ENCODE peak calls at places on chromosomes 16 and 17, in eight cellular contexts. R is HFFc6, V is stomach, M is ovary, Y is lower lobe of right lung, L is B cell, Q is astrocyte of the spinal cord, D is neural progenitor cell. W is an unnamed sample.

GRCh38 chr17:42153919-42154491 is 784 bp downstream of the RAB5C start:
- DNase-seq in R (no peak), V (no peak), M (no peak), Y (no peak), L (no peak), Q (peak), D (peak), W (no peak)

GRCh38 chr16:67537270-67537635 is 8.6 kb downstream of the RIPOR1 start:
- DNase-seq in R (no peak), V (peak), M (peak), Y (peak), L (peak), Q (no peak), D (peak), W (peak)

GRCh38 chr17:8408371-8408770 is 10.7 kb upstream of the RNF222 start:
- DNase-seq in R (no peak), V (peak), M (no peak), Y (no peak), L (no peak), Q (no peak), D (peak), W (no peak)

GRCh38 chr17:67244621-67245072 is 349 bp downstream of the HELZ start:
- DNase-seq in R (no peak), V (no peak), M (peak), Y (peak), L (no peak), Q (no peak), D (no peak), W (no peak)

GRCh38 chr17:66364508-66365203 is 62.2 kb downstream of the PRKCA start:
- DNase-seq in R (no peak), V (no peak), M (no peak), Y (no peak), L (no peak), Q (no peak), D (no peak), W (no peak)

GRCh38 chr16:17318200-17318599 is 152.6 kb downstream of the XYLT1 start:
- DNase-seq in R (peak), V (no peak), M (no peak), Y (no peak), L (no peak), Q (peak), D (no peak), W (no peak)

GRCh38 chr16:88914750-88915368 is 48.4 kb upstream of the PABPN1L start:
- DNase-seq in R (peak), V (no peak), M (no peak), Y (no peak), L (no peak), Q (no peak), D (no peak), W (no peak)

GRCh38 chr16:73404001-73404400 is 356.1 kb upstream of the ZFHX3 start:
- DNase-seq in R (no peak), V (no peak), M (no peak), Y (no peak), L (no peak), Q (no peak), D (peak), W (no peak)

GRCh38 chr17:73347355-73347754 is 35.6 kb upstream of the CDC42EP4 start:
- DNase-seq in R (no peak), V (no peak), M (peak), Y (no peak), L (no peak), Q (no peak), D (no peak), W (no peak)

GRCh38 chr16:19179890-19180490 is 11.9 kb downstream of the SYT17 start:
- DNase-seq in R (peak), V (peak), M (no peak), Y (peak), L (peak), Q (peak), D (peak), W (peak)

GRCh38 chr17:77420804-77421634 is 280.2 kb downstream of the SEC14L1 start:
- DNase-seq in R (peak), V (no peak), M (peak), Y (no peak), L (peak), Q (peak), D (peak), W (no peak)

GRCh38 chr17:42260318-42260717 is 15.9 kb downstream of the STAT5B start:
- DNase-seq in R (no peak), V (no peak), M (no peak), Y (no peak), L (no peak), Q (no peak), D (no peak), W (no peak)

GRCh38 chr16:49466881-49467280 is 93.3 kb downstream of the C16orf78 start:
- DNase-seq in R (no peak), V (peak), M (no peak), Y (peak), L (no peak), Q (no peak), D (no peak), W (peak)

GRCh38 chr16:54459509-54460235 is 173.1 kb upstream of the IRX3 start:
- DNase-seq in R (peak), V (no peak), M (no peak), Y (no peak), L (no peak), Q (peak), D (no peak), W (no peak)

GRCh38 chr17:37510056-37510455 is 20.4 kb downstream of the DUSP14 start:
- DNase-seq in R (no peak), V (no peak), M (no peak), Y (no peak), L (no peak), Q (no peak), D (no peak), W (no peak)

GRCh38 chr17:27756467-27757371 is 43.6 kb downstream of the NOS2 start:
- DNase-seq in R (peak), V (peak), M (peak), Y (no peak), L (peak), Q (peak), D (peak), W (peak)

GRCh38 chr17:52145496-52145895 is 13.0 kb downstream of the CA10 start:
- DNase-seq in R (no peak), V (no peak), M (no peak), Y (no peak), L (no peak), Q (peak), D (no peak), W (no peak)

GRCh38 chr17:73595068-73595865 is 49.0 kb downstream of the SDK2 start:
- DNase-seq in R (no peak), V (peak), M (peak), Y (peak), L (peak), Q (no peak), D (peak), W (no peak)

GRCh38 chr17:2455956-2456355 is 55.1 kb upstream of the MNT start:
- DNase-seq in R (no peak), V (no peak), M (no peak), Y (no peak), L (no peak), Q (no peak), D (no peak), W (no peak)

GRCh38 chr16:78321611-78322010 is 222.2 kb downstream of the WWOX start:
- DNase-seq in R (no peak), V (no peak), M (no peak), Y (no peak), L (no peak), Q (no peak), D (no peak), W (no peak)

GRCh38 chr16:66617010-66617434 is 12.5 kb downstream of the CMTM3 start:
- DNase-seq in R (no peak), V (no peak), M (no peak), Y (no peak), L (no peak), Q (peak), D (no peak), W (no peak)

GRCh38 chr17:31390748-31391495 is 553 bp upstream of the RAB11FIP4 start:
- DNase-seq in R (no peak), V (peak), M (peak), Y (no peak), L (peak), Q (no peak), D (peak), W (no peak)

GRCh38 chr17:68435876-68436842 is 21.1 kb downstream of the WIPI1 start:
- DNase-seq in R (peak), V (peak), M (peak), Y (peak), L (peak), Q (peak), D (peak), W (peak)

GRCh38 chr16:86287641-86288201 is 222.6 kb upstream of the FOXF1 start:
- DNase-seq in R (no peak), V (no peak), M (no peak), Y (no peak), L (no peak), Q (no peak), D (peak), W (no peak)

GRCh38 chr16:48374255-48374654 is 11.0 kb downstream of the SIAH1 start:
- DNase-seq in R (no peak), V (no peak), M (no peak), Y (no peak), L (no peak), Q (no peak), D (no peak), W (no peak)

GRCh38 chr16:83989300-83989699 is 21.3 kb downstream of the NECAB2 start:
- DNase-seq in R (no peak), V (no peak), M (no peak), Y (no peak), L (no peak), Q (no peak), D (no peak), W (no peak)
- TF ChIP-seq CTCF in R (no peak), V (no peak), M (no peak), Y (no peak), L (no peak), Q (no peak), D (no peak), W (no peak)

DNA sequence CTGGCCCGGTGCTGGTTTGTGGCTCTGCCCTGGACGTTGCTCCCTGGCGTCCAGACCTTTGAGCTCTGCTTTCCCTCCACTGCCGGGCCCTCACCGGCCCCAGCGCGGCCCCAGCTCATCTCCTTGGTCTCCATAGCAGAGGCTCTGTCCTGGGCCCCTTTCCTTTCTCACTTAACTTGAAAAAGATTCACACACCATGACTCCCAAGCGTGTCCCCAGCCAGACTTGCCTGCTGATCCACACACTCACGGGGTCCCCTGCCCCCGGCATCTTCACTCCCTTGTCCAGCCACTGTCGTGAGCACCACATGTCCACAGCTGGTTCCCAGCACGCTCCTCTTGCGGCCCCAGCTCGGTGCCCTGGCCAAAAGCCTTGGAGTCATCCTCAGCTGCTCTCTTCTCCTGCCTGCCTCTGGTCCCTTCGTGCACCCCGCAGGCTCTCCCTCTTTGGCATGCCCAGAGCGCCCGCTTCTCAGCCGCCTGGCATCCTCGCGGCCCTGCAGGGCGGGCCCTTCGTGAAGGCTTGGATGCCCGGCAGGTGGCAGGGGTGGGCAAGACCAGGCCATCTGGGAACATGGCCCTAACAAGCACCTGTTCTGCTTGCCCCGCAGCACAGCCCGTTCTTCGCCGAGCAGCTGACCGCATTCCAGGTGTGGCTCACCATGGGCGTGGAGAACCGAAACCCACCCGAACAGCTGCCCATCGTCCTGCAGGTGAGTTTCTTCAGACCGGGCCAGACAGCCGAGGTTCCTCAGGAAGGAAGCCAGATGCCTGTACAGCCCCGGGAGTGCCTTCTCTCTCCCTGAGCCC is 145.6 kb upstream of the CHMP6 start:
- DNase-seq in R (no peak), V (no peak), M (no peak), Y (peak), L (no peak), Q (no peak), D (no peak), W (no peak)
- TF ChIP-seq CTCF in R (no peak), V (no peak), M (no peak), Y (no peak), L (no peak), Q (no peak), D (no peak), W (no peak)

DNA sequence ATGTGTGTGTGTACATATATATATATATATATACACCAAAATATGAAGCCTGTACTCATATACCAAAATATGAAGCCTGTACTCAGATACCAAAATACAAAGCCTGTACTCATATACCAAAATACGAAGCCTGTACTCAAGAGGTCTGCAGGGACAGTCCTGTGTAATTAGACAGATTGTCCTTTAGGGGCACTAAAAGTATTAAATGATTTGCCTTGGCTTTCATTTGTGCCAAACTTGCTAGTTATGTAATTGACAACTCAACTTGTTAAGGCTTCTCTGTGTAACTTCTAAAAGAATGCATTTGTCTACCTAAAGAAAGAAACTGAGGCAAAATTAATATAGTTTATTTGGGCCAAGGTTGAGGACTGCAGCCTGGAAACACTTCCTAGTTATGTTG is 30.8 kb upstream of the DHX40 start:
- DNase-seq in R (no peak), V (no peak), M (no peak), Y (no peak), L (no peak), Q (no peak), D (peak), W (no peak)
- TF ChIP-seq CTCF in R (no peak), V (no peak), M (no peak), Y (no peak), L (no peak), Q (no peak), D (peak), W (no peak)

GRCh38 chr16:57775661-57776469 is 26.4 kb downstream of the KIFC3 start:
- DNase-seq in R (no peak), V (no peak), M (no peak), Y (no peak), L (no peak), Q (peak), D (peak), W (no peak)
- TF ChIP-seq CTCF in R (peak), V (no peak), M (no peak), Y (no peak), L (no peak), Q (peak), D (peak), W (no peak)

DNA sequence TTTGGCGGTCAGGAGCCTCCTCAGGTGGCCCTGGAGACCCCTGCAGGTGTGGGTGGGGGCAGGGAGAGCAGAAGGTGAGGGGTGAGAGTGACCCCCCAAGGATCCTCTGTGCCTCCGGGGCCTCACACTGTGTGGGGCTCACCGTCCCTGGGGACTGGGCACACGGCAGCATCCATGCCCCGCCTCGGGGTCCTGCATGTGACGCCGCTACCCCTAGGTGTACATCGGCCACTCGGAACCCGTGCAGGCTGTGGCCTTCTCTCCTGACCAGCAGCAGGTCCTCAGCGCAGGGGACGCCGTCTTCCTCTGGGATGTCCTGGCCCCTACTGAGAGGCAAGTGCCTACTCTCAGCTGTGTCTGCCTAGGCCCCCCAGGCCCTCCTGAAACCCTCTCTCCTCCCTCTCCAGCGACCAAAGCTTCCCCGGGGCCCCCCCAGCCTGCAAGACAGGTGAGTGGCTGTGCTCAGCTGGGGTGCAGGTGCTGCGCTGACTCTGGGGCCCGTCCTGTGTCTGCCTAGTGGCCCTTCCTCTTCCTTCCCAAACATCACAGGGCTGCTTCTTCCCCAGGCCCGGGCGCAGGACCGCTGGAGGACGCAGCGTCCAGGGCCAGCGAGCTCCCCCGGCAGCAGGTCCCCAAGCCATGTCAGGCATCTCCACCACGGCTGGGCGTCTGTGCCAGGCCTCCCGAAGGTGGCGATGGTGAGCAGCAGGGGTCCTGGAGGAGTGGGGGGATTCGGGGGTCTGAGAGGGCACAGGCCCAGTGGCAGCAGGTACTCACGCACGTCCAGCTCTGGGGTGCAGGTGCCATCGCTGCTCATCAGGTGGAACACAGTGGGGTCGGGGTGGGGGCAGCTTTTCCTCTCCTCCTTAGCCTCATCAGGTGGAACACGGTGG is 9.0 kb upstream of the RHOT2 start:
- DNase-seq in R (no peak), V (no peak), M (no peak), Y (no peak), L (no peak), Q (no peak), D (no peak), W (no peak)
- TF ChIP-seq CTCF in R (peak), V (no peak), M (no peak), Y (no peak), L (no peak), Q (no peak), D (no peak), W (no peak)

GRCh38 chr16:77223184-77223583 is 24.0 kb downstream of the SYCE1L start:
- DNase-seq in R (no peak), V (no peak), M (no peak), Y (no peak), L (no peak), Q (no peak), D (peak), W (no peak)
- TF ChIP-seq CTCF in R (peak), V (no peak), M (no peak), Y (no peak), L (peak), Q (peak), D (peak), W (peak)

GRCh38 chr17:74814453-74814852 is 38.3 kb upstream of the NAT9 start:
- DNase-seq in R (no peak), V (no peak), M (no peak), Y (no peak), L (no peak), Q (no peak), D (no peak), W (no peak)
- TF ChIP-seq CTCF in R (peak), V (no peak), M (no peak), Y (no peak), L (no peak), Q (peak), D (no peak), W (no peak)

GRCh38 chr16:11032000-11032921 is 87.9 kb downstream of the CLEC16A start:
- DNase-seq in R (no peak), V (peak), M (no peak), Y (no peak), L (no peak), Q (no peak), D (no peak), W (no peak)
- TF ChIP-seq CTCF in R (no peak), V (no peak), M (no peak), Y (no peak), L (no peak), Q (no peak), D (no peak), W (no peak)

GRCh38 chr17:48023408-48024148 is 14.0 kb downstream of the COPZ2 start:
- DNase-seq in R (peak), V (peak), M (peak), Y (peak), L (peak), Q (peak), D (peak), W (peak)
- TF ChIP-seq CTCF in R (peak), V (peak), M (no peak), Y (peak), L (peak), Q (no peak), D (peak), W (no peak)

W was measured in natural killer cell.